ENCODE peak calls at places on chromosomes 16 and 17, in four cellular contexts. C is nephron progenitor cell, Q is HCT116, L is heart left ventricle. P is an unnamed sample.

GRCh38 chr16:12589676-12590075 is 214.0 kb downstream of the CPPED1 start:
- DNase-seq in C (no peak), L (no peak), Q (no peak), P (no peak)

GRCh38 chr17:21376835-21377690 is 906 bp downstream of the KCNJ12 start:
- DNase-seq in L (no peak), Q (no peak), C (peak), P (peak)

GRCh38 chr16:52271088-52271487 is 275.9 kb downstream of the TOX3 start:
- DNase-seq in Q (no peak), L (no peak), C (no peak), P (no peak)

GRCh38 chr17:57234252-57235092 is 21.9 kb upstream of the MSI2 start:
- DNase-seq in L (no peak), Q (no peak), C (no peak), P (no peak)

GRCh38 chr16:47026492-47026891 is 53.0 kb upstream of the DNAJA2 start:
- DNase-seq in Q (no peak), C (no peak), L (no peak), P (no peak)

GRCh38 chr17:28811594-28812135 is 30.9 kb downstream of the FAM222B start:
- DNase-seq in L (no peak), Q (peak), C (no peak), P (no peak)

GRCh38 chr17:36152639-36153120 is 23.8 kb downstream of the TBC1D3B start:
- DNase-seq in Q (no peak), L (no peak), C (no peak), P (no peak)

GRCh38 chr17:17036520-17036998 is 5.7 kb upstream of the MPRIP start:
- DNase-seq in L (no peak), C (no peak), Q (no peak), P (peak)

GRCh38 chr17:17205368-17206148 is 575 bp downstream of the PLD6 start:
- DNase-seq in C (no peak), Q (peak), L (peak), P (peak)

GRCh38 chr16:83215417-83216001 is 588.7 kb downstream of the CDH13 start:
- DNase-seq in Q (peak), L (no peak), C (peak), P (no peak)

GRCh38 chr17:4631836-4632582 is 9.5 kb downstream of the ALOX15 start:
- DNase-seq in L (no peak), Q (no peak), C (no peak), P (no peak)

GRCh38 chr16:24975428-24975889 is 39.7 kb downstream of the ARHGAP17 start:
- DNase-seq in Q (no peak), C (no peak), L (no peak), P (no peak)

GRCh38 chr16:72468582-72468981 is 296.6 kb upstream of the PMFBP1 start:
- DNase-seq in L (no peak), C (no peak), Q (no peak), P (no peak)

GRCh38 chr16:73040136-73040535 is 7.8 kb downstream of the ZFHX3 start:
- DNase-seq in C (no peak), L (no peak), Q (no peak), P (no peak)

GRCh38 chr17:82188001-82188961 is 24.4 kb downstream of the CCDC57 start:
- DNase-seq in L (no peak), Q (no peak), C (no peak), P (no peak)

GRCh38 chr16:53713403-53714013 is 9.6 kb downstream of the FTO start:
- DNase-seq in C (no peak), L (no peak), Q (no peak), P (no peak)

GRCh38 chr16:1066584-1067172 is 5.9 kb upstream of the SSTR5 start:
- DNase-seq in C (no peak), Q (no peak), L (no peak), P (no peak)

GRCh38 chr17:76026714-76027158 is 370 bp downstream of the EVPL start:
- DNase-seq in Q (no peak), C (no peak), L (no peak), P (no peak)

GRCh38 chr17:42657824-42658588 is 1.1 kb upstream of the TUBG2 start:
- DNase-seq in Q (no peak), L (no peak), C (no peak), P (no peak)

GRCh38 chr17:48995871-48996695 is 1.1 kb upstream of the IGF2BP1 start:
- DNase-seq in Q (no peak), C (peak), L (no peak), P (no peak)

GRCh38 chr17:3738562-3739295 is 15.0 kb downstream of the HASPIN start:
- DNase-seq in C (peak), Q (no peak), L (no peak), P (no peak)

GRCh38 chr16:49980166-49980565 is 44.9 kb upstream of the CNEP1R1 start:
- DNase-seq in C (no peak), Q (no peak), L (no peak), P (no peak)

GRCh38 chr16:89363621-89364393 is 126.6 kb downstream of the ANKRD11 start:
- DNase-seq in C (peak), Q (peak), L (no peak), P (peak)

P was measured in left ventricle myocardium superior.